ENCODE peak calls at places on chromosome 1, in seven cellular contexts. S is fibroblast of pulmonary artery, W is HuH-7.5, R is AML-193, K is GM10248, I is HEK293T, A is A549. O is an unnamed sample.

GRCh38 chr1:40774266-40774998 is 9.2 kb upstream of the KCNQ4 start:
- DNase-seq in S (peak), W (no peak), R (peak), K (peak), I (peak), A (peak), O (no peak)

GRCh38 chr1:4959216-4959615 is 304.8 kb downstream of the AJAP1 start:
- DNase-seq in S (no peak), W (no peak), R (no peak), K (no peak), I (no peak), A (no peak), O (no peak)

GRCh38 chr1:241998950-241999495 is at the start of gene MAP1LC3C:
- DNase-seq in S (no peak), W (no peak), R (no peak), K (no peak), I (no peak), A (no peak), O (no peak)

GRCh38 chr1:22228505-22228911 is 85.6 kb upstream of the WNT4 start:
- DNase-seq in S (no peak), W (no peak), R (no peak), K (no peak), I (no peak), A (peak), O (no peak)

GRCh38 chr1:66402194-66402593 is 131.8 kb upstream of the SGIP1 start:
- DNase-seq in S (peak), W (no peak), R (no peak), K (peak), I (no peak), A (no peak), O (no peak)

GRCh38 chr1:208238710-208239517 is 5.3 kb downstream of the PLXNA2 start:
- DNase-seq in S (peak), W (no peak), R (peak), K (peak), I (peak), A (peak), O (no peak)

GRCh38 chr1:119885903-119886783 is 10.2 kb downstream of the ADAM30 start:
- DNase-seq in S (peak), W (peak), R (peak), K (peak), I (peak), A (peak), O (no peak)

GRCh38 chr1:113871597-113872113 is at the start of gene PTPN22:
- DNase-seq in S (peak), W (no peak), R (peak), K (peak), I (no peak), A (no peak), O (no peak)

GRCh38 chr1:16067127-16067768 is 6.2 kb downstream of the FAM131C start:
- DNase-seq in S (no peak), W (peak), R (no peak), K (no peak), I (no peak), A (peak), O (no peak)

GRCh38 chr1:109827466-109827865 is 63.7 kb upstream of the EPS8L3 start:
- DNase-seq in S (no peak), W (no peak), R (no peak), K (no peak), I (no peak), A (no peak), O (no peak)

GRCh38 chr1:8127201-8127641 is 101.1 kb upstream of the ERRFI1 start:
- DNase-seq in S (peak), W (no peak), R (no peak), K (no peak), I (no peak), A (no peak), O (no peak)

GRCh38 chr1:201530741-201531521 is 8.0 kb upstream of the NAV1 start:
- DNase-seq in S (peak), W (peak), R (peak), K (peak), I (peak), A (peak), O (no peak)

GRCh38 chr1:62906428-62906886 is 122.5 kb downstream of the ATG4C start:
- DNase-seq in S (peak), W (no peak), R (peak), K (no peak), I (peak), A (peak), O (no peak)

GRCh38 chr1:231020139-231020601 is 19.9 kb downstream of the FAM89A start:
- DNase-seq in S (peak), W (no peak), R (no peak), K (no peak), I (no peak), A (no peak), O (no peak)

GRCh38 chr1:237562247-237562823 is 328.4 kb downstream of the ZP4 start:
- DNase-seq in S (peak), W (peak), R (peak), K (peak), I (peak), A (peak), O (no peak)

GRCh38 chr1:187481581-187482148 is 652.9 kb downstream of the PLA2G4A start:
- DNase-seq in S (peak), W (no peak), R (no peak), K (no peak), I (no peak), A (no peak), O (no peak)

GRCh38 chr1:9651565-9652378 is at the start of gene PIK3CD:
- DNase-seq in S (peak), W (peak), R (peak), K (no peak), I (peak), A (no peak), O (no peak)

GRCh38 chr1:109281680-109282496 is 1.1 kb downstream of the PSRC1 start:
- DNase-seq in S (peak), W (no peak), R (peak), K (no peak), I (no peak), A (no peak), O (no peak)

GRCh38 chr1:37989381-37989930 is 366 bp downstream of the SF3A3 start:
- DNase-seq in S (no peak), W (peak), R (peak), K (no peak), I (no peak), A (no peak), O (no peak)

GRCh38 chr1:115534106-115534505 is 107.7 kb upstream of the VANGL1 start:
- DNase-seq in S (no peak), W (no peak), R (no peak), K (no peak), I (no peak), A (no peak), O (no peak)

GRCh38 chr1:88774151-88774556 is 90.1 kb downstream of the PKN2 start:
- DNase-seq in S (no peak), W (no peak), R (no peak), K (no peak), I (no peak), A (peak), O (no peak)

GRCh38 chr1:245764040-245764439 is 609.3 kb downstream of the KIF26B start:
- DNase-seq in S (no peak), W (no peak), R (no peak), K (no peak), I (no peak), A (no peak), O (no peak)

O was measured in esophagus squamous epithelium.